ENCODE peak calls at places on chromosomes 6 and 20, in six cellular contexts. One of them, this sample, is unnamed.

GRCh38 chr20:717817-718216 is 42.2 kb upstream of the SCRT2 start:
- DNase-seq in right lobe of liver: no peak
- DNase-seq in adrenal gland: no peak
- DNase-seq in CD8-positive, alpha-beta T cell: no peak
- DNase-seq in MM.1S: no peak
- DNase-seq in CD4-positive, alpha-beta memory T cell: no peak
- DNase-seq in this sample: no peak

GRCh38 chr20:45905505-45906079 is 6.4 kb downstream of the PLTP start:
- DNase-seq in right lobe of liver: no peak
- DNase-seq in adrenal gland: peak; percentile 91
- DNase-seq in CD8-positive, alpha-beta T cell: no peak
- DNase-seq in MM.1S: no peak
- DNase-seq in CD4-positive, alpha-beta memory T cell: no peak
- DNase-seq in this sample: no peak

GRCh38 chr6:142013286-142013685 is 119.4 kb upstream of the GJE1 start:
- DNase-seq in right lobe of liver: no peak
- DNase-seq in CD4-positive, alpha-beta memory T cell: no peak
- DNase-seq in MM.1S: no peak
- DNase-seq in CD8-positive, alpha-beta T cell: no peak
- DNase-seq in adrenal gland: no peak
- DNase-seq in this sample: no peak

GRCh38 chr6:25524542-25524941 is 127.5 kb upstream of the SCGN start:
- DNase-seq in adrenal gland: no peak
- DNase-seq in CD4-positive, alpha-beta memory T cell: no peak
- DNase-seq in CD8-positive, alpha-beta T cell: no peak
- DNase-seq in right lobe of liver: no peak
- DNase-seq in MM.1S: no peak
- DNase-seq in this sample: no peak

GRCh38 chr6:20946037-20946436 is 411.8 kb downstream of the CDKAL1 start:
- DNase-seq in CD8-positive, alpha-beta T cell: no peak
- DNase-seq in CD4-positive, alpha-beta memory T cell: no peak
- DNase-seq in right lobe of liver: no peak
- DNase-seq in adrenal gland: no peak
- DNase-seq in MM.1S: no peak
- DNase-seq in this sample: peak; percentile 13

GRCh38 chr6:113182370-113183141 is 674.6 kb upstream of the MARCKS start:
- DNase-seq in adrenal gland: no peak
- DNase-seq in CD4-positive, alpha-beta memory T cell: no peak
- DNase-seq in MM.1S: no peak
- DNase-seq in right lobe of liver: no peak
- DNase-seq in CD8-positive, alpha-beta T cell: no peak
- DNase-seq in this sample: no peak

GRCh38 chr6:38322123-38322522 is 317.6 kb downstream of the BTBD9 start:
- DNase-seq in MM.1S: no peak
- DNase-seq in right lobe of liver: no peak
- DNase-seq in CD8-positive, alpha-beta T cell: no peak
- DNase-seq in adrenal gland: no peak
- DNase-seq in CD4-positive, alpha-beta memory T cell: no peak
- DNase-seq in this sample: no peak

GRCh38 chr20:35166242-35166830 is 5.5 kb upstream of the PROCR start:
- DNase-seq in MM.1S: no peak
- DNase-seq in adrenal gland: peak; percentile 66
- DNase-seq in right lobe of liver: peak; percentile 58
- DNase-seq in CD8-positive, alpha-beta T cell: no peak
- DNase-seq in CD4-positive, alpha-beta memory T cell: no peak
- DNase-seq in this sample: no peak

GRCh38 chr20:59335401-59335800 is 35.0 kb downstream of the EDN3 start:
- DNase-seq in MM.1S: no peak
- DNase-seq in CD8-positive, alpha-beta T cell: no peak
- DNase-seq in right lobe of liver: no peak
- DNase-seq in CD4-positive, alpha-beta memory T cell: no peak
- DNase-seq in adrenal gland: no peak
- DNase-seq in this sample: no peak

GRCh38 chr6:30463651-30464618 is 25.4 kb upstream of the HLA-E start:
- DNase-seq in adrenal gland: no peak
- DNase-seq in MM.1S: peak; percentile 76
- DNase-seq in right lobe of liver: peak; percentile 55
- DNase-seq in CD8-positive, alpha-beta T cell: peak; percentile 53
- DNase-seq in CD4-positive, alpha-beta memory T cell: peak; percentile 64
- DNase-seq in this sample: peak; percentile 64

GRCh38 chr6:125392682-125393081 is 90.9 kb upstream of the HDDC2 start:
- DNase-seq in CD4-positive, alpha-beta memory T cell: no peak
- DNase-seq in MM.1S: peak; percentile 46
- DNase-seq in adrenal gland: no peak
- DNase-seq in right lobe of liver: no peak
- DNase-seq in CD8-positive, alpha-beta T cell: no peak
- DNase-seq in this sample: no peak

GRCh38 chr6:166957087-166957804 is 896 bp upstream of the RNASET2 start:
- DNase-seq in CD4-positive, alpha-beta memory T cell: peak; percentile 44
- DNase-seq in right lobe of liver: peak; percentile 64
- DNase-seq in CD8-positive, alpha-beta T cell: peak; percentile 36
- DNase-seq in MM.1S: no peak
- DNase-seq in adrenal gland: peak; percentile 52
- DNase-seq in this sample: peak; percentile 59

GRCh38 chr6:151067684-151068596 is 171.8 kb upstream of the AKAP12 start:
- DNase-seq in adrenal gland: peak; percentile 46
- DNase-seq in CD8-positive, alpha-beta T cell: no peak
- DNase-seq in MM.1S: no peak
- DNase-seq in right lobe of liver: peak; percentile 88
- DNase-seq in CD4-positive, alpha-beta memory T cell: no peak
- DNase-seq in this sample: no peak
- H3K4me1 ChIP-seq in adrenal gland: peaks cover 4% of the 10 kb centered on the region
- H3K4me1 ChIP-seq in CD8-positive, alpha-beta T cell: no peaks in the 10 kb centered on the region
- H3K4me1 ChIP-seq in MM.1S: no peaks in the 10 kb centered on the region
- H3K4me1 ChIP-seq in right lobe of liver: peaks cover 12% of the 10 kb centered on the region
- H3K4me1 ChIP-seq in CD4-positive, alpha-beta memory T cell: no peaks in the 10 kb centered on the region
- H3K4me1 ChIP-seq in this sample: no peaks in the 10 kb centered on the region

DNA sequence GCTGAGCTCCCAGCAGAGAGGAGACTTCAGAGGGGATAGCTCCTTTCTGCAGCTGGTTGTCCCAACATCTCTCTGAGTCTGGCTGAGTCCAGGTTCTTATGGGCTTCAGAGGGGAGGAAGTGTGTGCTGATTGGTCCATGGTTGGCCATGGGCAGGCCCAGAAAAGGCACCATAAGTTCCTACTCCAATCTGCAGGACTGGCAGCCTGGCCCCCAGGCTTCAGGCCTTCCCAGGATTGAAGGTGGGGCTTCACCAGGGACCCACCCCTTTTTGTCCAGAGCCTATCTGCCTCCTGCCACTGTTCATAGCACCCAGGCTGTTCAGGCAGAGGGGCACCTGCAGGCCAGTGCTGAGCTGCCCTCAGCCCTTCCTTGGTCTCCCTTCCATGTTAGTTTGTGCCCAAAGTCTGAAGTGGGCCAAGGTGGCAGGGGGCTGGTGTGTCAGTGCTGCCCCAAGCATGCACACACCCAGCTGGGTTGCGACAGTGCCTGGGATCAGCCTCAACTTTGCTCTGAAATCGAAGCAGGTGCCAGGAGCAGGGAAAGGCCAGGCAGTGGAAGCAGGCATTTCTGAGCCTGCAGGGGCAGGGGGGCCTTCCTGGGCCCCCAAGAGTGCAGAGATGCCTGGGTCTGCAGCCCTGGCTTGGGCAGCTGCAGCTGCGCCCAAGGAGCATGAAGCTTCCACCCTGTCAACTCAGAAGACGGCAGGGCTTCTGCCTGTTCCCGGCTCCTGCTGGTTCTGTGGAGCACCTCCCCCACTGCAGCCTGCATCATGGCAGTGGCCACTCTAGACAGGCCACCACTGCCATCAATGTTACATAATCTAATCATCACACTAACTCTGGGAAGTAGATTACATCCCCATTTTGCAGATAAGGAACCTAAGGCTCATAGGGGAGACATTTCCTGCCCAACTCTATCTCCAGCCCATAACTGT is 21.4 kb upstream of the TOP1 start:
- DNase-seq in adrenal gland: no peak
- DNase-seq in MM.1S: no peak
- DNase-seq in CD4-positive, alpha-beta memory T cell: no peak
- DNase-seq in CD8-positive, alpha-beta T cell: no peak
- DNase-seq in right lobe of liver: no peak
- DNase-seq in this sample: no peak
- H3K4me1 ChIP-seq in adrenal gland: peaks cover 20% of the 10 kb centered on the region
- H3K4me1 ChIP-seq in MM.1S: peaks cover 50% of the 10 kb centered on the region
- H3K4me1 ChIP-seq in CD4-positive, alpha-beta memory T cell: peaks cover 16% of the 10 kb centered on the region
- H3K4me1 ChIP-seq in CD8-positive, alpha-beta T cell: peaks cover 27% of the 10 kb centered on the region
- H3K4me1 ChIP-seq in right lobe of liver: no peaks in the 10 kb centered on the region
- H3K4me1 ChIP-seq in this sample: peaks cover 19% of the 10 kb centered on the region

GRCh38 chr6:52505726-52506501 is 70.9 kb downstream of the TRAM2 start:
- DNase-seq in right lobe of liver: no peak
- DNase-seq in MM.1S: no peak
- DNase-seq in adrenal gland: no peak
- DNase-seq in CD8-positive, alpha-beta T cell: no peak
- DNase-seq in CD4-positive, alpha-beta memory T cell: no peak
- DNase-seq in this sample: no peak
- H3K4me1 ChIP-seq in right lobe of liver: no peaks in the 10 kb centered on the region
- H3K4me1 ChIP-seq in MM.1S: peaks cover 19% of the 10 kb centered on the region
- H3K4me1 ChIP-seq in adrenal gland: peaks cover 5% of the 10 kb centered on the region
- H3K4me1 ChIP-seq in CD8-positive, alpha-beta T cell: no peaks in the 10 kb centered on the region
- H3K4me1 ChIP-seq in CD4-positive, alpha-beta memory T cell: no peaks in the 10 kb centered on the region
- H3K4me1 ChIP-seq in this sample: no peaks in the 10 kb centered on the region

GRCh38 chr6:149331043-149331807 is 13.7 kb downstream of the TAB2 start:
- DNase-seq in adrenal gland: no peak
- DNase-seq in MM.1S: no peak
- DNase-seq in right lobe of liver: no peak
- DNase-seq in CD4-positive, alpha-beta memory T cell: no peak
- DNase-seq in CD8-positive, alpha-beta T cell: no peak
- DNase-seq in this sample: no peak

GRCh38 chr6:149329529-149329928 is 12.0 kb downstream of the TAB2 start:
- DNase-seq in CD8-positive, alpha-beta T cell: no peak
- DNase-seq in MM.1S: no peak
- DNase-seq in adrenal gland: no peak
- DNase-seq in right lobe of liver: no peak
- DNase-seq in CD4-positive, alpha-beta memory T cell: no peak
- DNase-seq in this sample: peak; percentile 42

GRCh38 chr6:149331871-149332270 is 14.4 kb downstream of the TAB2 start:
- DNase-seq in right lobe of liver: no peak
- DNase-seq in MM.1S: no peak
- DNase-seq in CD8-positive, alpha-beta T cell: no peak
- DNase-seq in adrenal gland: no peak
- DNase-seq in CD4-positive, alpha-beta memory T cell: no peak
- DNase-seq in this sample: no peak

GRCh38 chr6:149328083-149328482 is 10.6 kb downstream of the TAB2 start:
- DNase-seq in CD4-positive, alpha-beta memory T cell: no peak
- DNase-seq in CD8-positive, alpha-beta T cell: no peak
- DNase-seq in MM.1S: no peak
- DNase-seq in right lobe of liver: no peak
- DNase-seq in adrenal gland: no peak
- DNase-seq in this sample: peak; percentile 10

DNA sequence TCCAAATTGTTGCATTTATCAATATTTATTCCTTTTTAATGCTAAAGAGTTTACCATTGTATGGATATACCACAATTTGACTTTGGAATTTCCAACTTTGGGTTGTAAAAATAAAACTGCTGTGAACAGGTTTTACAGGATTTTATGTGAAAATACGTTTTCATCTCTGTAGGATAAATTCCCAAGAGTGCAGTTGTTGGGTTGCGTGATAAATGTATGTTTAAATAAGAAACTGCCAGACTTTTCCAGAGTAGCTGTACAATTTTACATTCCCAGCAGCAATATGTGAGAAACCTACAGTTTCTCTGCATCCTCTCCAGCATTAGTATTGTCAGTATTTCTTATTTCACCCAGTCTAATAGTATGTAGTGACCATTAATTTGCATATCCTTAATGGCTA is 12.6 kb downstream of the TAB2 start:
- DNase-seq in CD4-positive, alpha-beta memory T cell: no peak
- DNase-seq in adrenal gland: no peak
- DNase-seq in MM.1S: no peak
- DNase-seq in right lobe of liver: no peak
- DNase-seq in CD8-positive, alpha-beta T cell: no peak
- DNase-seq in this sample: no peak
- H3K4me1 ChIP-seq in CD4-positive, alpha-beta memory T cell: peaks cover 98% of the 10 kb centered on the region
- H3K4me1 ChIP-seq in adrenal gland: peaks cover 32% of the 10 kb centered on the region
- H3K4me1 ChIP-seq in MM.1S: no peaks in the 10 kb centered on the region
- H3K4me1 ChIP-seq in right lobe of liver: peaks cover 27% of the 10 kb centered on the region
- H3K4me1 ChIP-seq in CD8-positive, alpha-beta T cell: peaks cover 80% of the 10 kb centered on the region
- H3K4me1 ChIP-seq in this sample: peaks cover 98% of the 10 kb centered on the region

GRCh38 chr6:52061481-52061880 is 25.9 kb downstream of the PKHD1 start:
- DNase-seq in adrenal gland: no peak
- DNase-seq in CD8-positive, alpha-beta T cell: no peak
- DNase-seq in MM.1S: no peak
- DNase-seq in right lobe of liver: no peak
- DNase-seq in CD4-positive, alpha-beta memory T cell: no peak
- DNase-seq in this sample: no peak
- H3K4me1 ChIP-seq in adrenal gland: no peaks in the 10 kb centered on the region
- H3K4me1 ChIP-seq in CD8-positive, alpha-beta T cell: peaks cover 13% of the 10 kb centered on the region
- H3K4me1 ChIP-seq in MM.1S: peaks cover 12% of the 10 kb centered on the region
- H3K4me1 ChIP-seq in right lobe of liver: peaks cover 4% of the 10 kb centered on the region
- H3K4me1 ChIP-seq in CD4-positive, alpha-beta memory T cell: peaks cover 14% of the 10 kb centered on the region
- H3K4me1 ChIP-seq in this sample: peaks cover 9% of the 10 kb centered on the region

DNA sequence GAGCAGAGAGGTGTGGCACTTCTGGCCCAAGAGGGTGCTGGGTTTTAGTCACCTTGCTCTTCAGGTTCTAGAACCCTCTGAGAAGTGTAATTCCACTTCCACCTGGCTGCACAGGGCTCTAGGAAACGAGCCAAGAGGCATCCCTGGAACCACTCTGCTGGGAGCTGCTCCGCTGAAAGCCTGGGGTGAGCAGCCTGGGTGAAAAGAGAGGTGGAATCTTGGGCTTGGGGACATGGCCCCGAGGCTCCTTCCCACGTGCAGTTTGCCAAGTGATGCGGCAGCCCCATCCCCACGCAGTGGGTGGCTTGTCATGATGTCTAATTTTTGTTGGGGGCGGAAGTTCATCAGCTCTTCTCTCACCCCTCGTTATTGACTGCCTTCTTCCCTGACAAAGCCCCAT is 32.8 kb downstream of the PPP1R16B start:
- DNase-seq in CD4-positive, alpha-beta memory T cell: no peak
- DNase-seq in MM.1S: no peak
- DNase-seq in right lobe of liver: no peak
- DNase-seq in adrenal gland: no peak
- DNase-seq in CD8-positive, alpha-beta T cell: no peak
- DNase-seq in this sample: no peak
- H3K4me1 ChIP-seq in CD4-positive, alpha-beta memory T cell: peaks cover 72% of the 10 kb centered on the region
- H3K4me1 ChIP-seq in MM.1S: peaks cover 80% of the 10 kb centered on the region
- H3K4me1 ChIP-seq in right lobe of liver: no peaks in the 10 kb centered on the region
- H3K4me1 ChIP-seq in adrenal gland: no peaks in the 10 kb centered on the region
- H3K4me1 ChIP-seq in CD8-positive, alpha-beta T cell: peaks cover 46% of the 10 kb centered on the region
- H3K4me1 ChIP-seq in this sample: peaks cover 65% of the 10 kb centered on the region

DNA sequence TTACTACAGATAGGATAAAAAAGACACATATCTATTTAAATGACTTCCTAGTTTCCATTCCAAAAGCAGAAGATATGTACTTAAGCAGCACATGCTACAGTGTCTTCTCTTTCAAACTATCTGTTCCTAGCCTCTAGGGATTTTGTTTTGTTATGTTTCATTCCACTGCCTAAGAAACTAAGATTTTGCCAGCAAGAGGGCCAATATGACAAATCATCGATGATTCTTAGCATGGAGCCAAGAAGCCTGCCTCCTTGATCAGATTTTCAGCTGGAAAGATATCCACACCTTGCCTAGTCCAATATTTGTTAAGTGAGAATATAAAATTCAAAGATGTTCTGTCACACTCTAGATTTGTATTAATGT is 7.0 kb downstream of the SNX5 start:
- DNase-seq in adrenal gland: no peak
- DNase-seq in right lobe of liver: no peak
- DNase-seq in MM.1S: no peak
- DNase-seq in CD8-positive, alpha-beta T cell: no peak
- DNase-seq in CD4-positive, alpha-beta memory T cell: no peak
- DNase-seq in this sample: no peak
- H3K4me1 ChIP-seq in adrenal gland: peaks cover 60% of the 10 kb centered on the region
- H3K4me1 ChIP-seq in right lobe of liver: peaks cover 55% of the 10 kb centered on the region
- H3K4me1 ChIP-seq in MM.1S: peaks cover 76% of the 10 kb centered on the region
- H3K4me1 ChIP-seq in CD8-positive, alpha-beta T cell: peaks cover 48% of the 10 kb centered on the region
- H3K4me1 ChIP-seq in CD4-positive, alpha-beta memory T cell: peaks cover 92% of the 10 kb centered on the region
- H3K4me1 ChIP-seq in this sample: peaks cover 87% of the 10 kb centered on the region

GRCh38 chr6:107642348-107643347 is 152.7 kb downstream of the SOBP start:
- DNase-seq in right lobe of liver: no peak
- DNase-seq in adrenal gland: no peak
- DNase-seq in CD8-positive, alpha-beta T cell: no peak
- DNase-seq in MM.1S: no peak
- DNase-seq in CD4-positive, alpha-beta memory T cell: no peak
- DNase-seq in this sample: no peak
- H3K4me1 ChIP-seq in right lobe of liver: peaks cover 6% of the 10 kb centered on the region
- H3K4me1 ChIP-seq in adrenal gland: peaks cover 4% of the 10 kb centered on the region
- H3K4me1 ChIP-seq in CD8-positive, alpha-beta T cell: no peaks in the 10 kb centered on the region
- H3K4me1 ChIP-seq in MM.1S: peaks cover 5% of the 10 kb centered on the region
- H3K4me1 ChIP-seq in CD4-positive, alpha-beta memory T cell: no peaks in the 10 kb centered on the region
- H3K4me1 ChIP-seq in this sample: no peaks in the 10 kb centered on the region